ENCODE peak calls at places on chromosomes 3 and 15, in four cellular contexts. One of them, this sample, is unnamed.
A peak's percentile ranks its signal among the peaks of the same experiment; 100 is the strongest.

GRCh38 chr3:157176108-157176507 is 16.2 kb upstream of the CCNL1 start:
- DNase-seq in A549: no peak
- DNase-seq in K562: no peak
- DNase-seq in H1: no peak
- DNase-seq in this sample: no peak

GRCh38 chr3:31170932-31171670 is 276.6 kb upstream of the GADL1 start:
- DNase-seq in A549: no peak
- DNase-seq in K562: no peak
- DNase-seq in H1: no peak
- DNase-seq in this sample: no peak

GRCh38 chr3:24365168-24365567 is 129.5 kb downstream of the THRB start:
- DNase-seq in A549: peak; percentile 29
- DNase-seq in K562: no peak
- DNase-seq in H1: no peak
- DNase-seq in this sample: peak; percentile 90

GRCh38 chr3:138114988-138115971 is at the start of gene DZIP1L:
- DNase-seq in A549: peak; percentile 41
- DNase-seq in K562: peak; percentile 57
- DNase-seq in H1: no peak
- DNase-seq in this sample: peak; percentile 23

GRCh38 chr3:87101873-87102272 is 110.9 kb upstream of the VGLL3 start:
- DNase-seq in A549: no peak
- DNase-seq in K562: no peak
- DNase-seq in H1: no peak
- DNase-seq in this sample: no peak

GRCh38 chr3:178439504-178439903 is 96.7 kb upstream of the KCNMB2 start:
- DNase-seq in A549: peak; percentile 11
- DNase-seq in K562: peak; percentile 20
- DNase-seq in H1: no peak
- DNase-seq in this sample: no peak

GRCh38 chr3:87855626-87856025 is 203.2 kb downstream of the CGGBP1 start:
- DNase-seq in A549: peak; percentile 25
- DNase-seq in K562: peak; percentile 12
- DNase-seq in H1: no peak
- DNase-seq in this sample: no peak

GRCh38 chr3:122679085-122679466 is 1.6 kb upstream of the PARP14 start:
- DNase-seq in A549: peak; percentile 69
- DNase-seq in K562: peak; percentile 85
- DNase-seq in H1: peak; percentile 25
- DNase-seq in this sample: peak; percentile 64

GRCh38 chr15:99998661-99999101 is 265.4 kb upstream of the LYSMD4 start:
- DNase-seq in A549: no peak
- DNase-seq in K562: no peak
- DNase-seq in H1: no peak
- DNase-seq in this sample: no peak

GRCh38 chr15:87702270-87702669 is 554.3 kb downstream of the NTRK3 start:
- DNase-seq in A549: no peak
- DNase-seq in K562: no peak
- DNase-seq in H1: no peak
- DNase-seq in this sample: no peak

GRCh38 chr3:15300318-15301078 is 31.9 kb downstream of the SH3BP5 start:
- DNase-seq in A549: peak; percentile 67
- DNase-seq in K562: no peak
- DNase-seq in H1: no peak
- DNase-seq in this sample: no peak

GRCh38 chr3:184255291-184256039 is 5.9 kb downstream of the CAMK2N2 start:
- DNase-seq in A549: no peak
- DNase-seq in K562: no peak
- DNase-seq in H1: no peak
- DNase-seq in this sample: no peak

GRCh38 chr3:175255698-175256097 is 396.6 kb downstream of the NAALADL2 start:
- DNase-seq in A549: no peak
- DNase-seq in K562: no peak
- DNase-seq in H1: no peak
- DNase-seq in this sample: no peak

GRCh38 chr15:23467110-23467600 is 20.1 kb upstream of the GOLGA6L2 start:
- DNase-seq in A549: peak; percentile 44
- DNase-seq in K562: peak; percentile 29
- DNase-seq in H1: no peak
- DNase-seq in this sample: peak; percentile 23

GRCh38 chr3:195269375-195270078 is 1.4 kb downstream of the XXYLT1 start:
- DNase-seq in A549: no peak
- DNase-seq in K562: peak; percentile 73
- DNase-seq in H1: no peak
- DNase-seq in this sample: no peak

GRCh38 chr3:16478516-16478915 is 35.0 kb downstream of the RFTN1 start:
- DNase-seq in A549: no peak
- DNase-seq in K562: no peak
- DNase-seq in H1: no peak
- DNase-seq in this sample: no peak

GRCh38 chr3:31634485-31634884 is 101.8 kb downstream of the STT3B start:
- DNase-seq in A549: no peak
- DNase-seq in K562: no peak
- DNase-seq in H1: no peak
- DNase-seq in this sample: no peak

GRCh38 chr3:196499807-196500524 is 3.6 kb downstream of the RNF168 start:
- DNase-seq in A549: no peak
- DNase-seq in K562: peak; percentile 47
- DNase-seq in H1: no peak
- DNase-seq in this sample: no peak

GRCh38 chr3:41681479-41681878 is 280.4 kb downstream of the ULK4 start:
- DNase-seq in A549: no peak
- DNase-seq in K562: no peak
- DNase-seq in H1: no peak
- DNase-seq in this sample: peak; percentile 79

GRCh38 chr3:27080126-27080525 is 289.1 kb downstream of the NEK10 start:
- DNase-seq in A549: no peak
- DNase-seq in K562: no peak
- DNase-seq in H1: no peak
- DNase-seq in this sample: no peak

GRCh38 chr3:27078246-27078913 is 290.8 kb downstream of the NEK10 start:
- DNase-seq in A549: no peak
- DNase-seq in K562: no peak
- DNase-seq in H1: no peak
- DNase-seq in this sample: no peak

GRCh38 chr3:27076815-27077630 is 292.2 kb downstream of the NEK10 start:
- DNase-seq in A549: no peak
- DNase-seq in K562: no peak
- DNase-seq in H1: no peak
- DNase-seq in this sample: no peak

GRCh38 chr3:27081566-27081965 is 287.6 kb downstream of the NEK10 start:
- DNase-seq in A549: no peak
- DNase-seq in K562: no peak
- DNase-seq in H1: no peak
- DNase-seq in this sample: no peak

GRCh38 chr3:27079427-27080105 is 289.6 kb downstream of the NEK10 start:
- DNase-seq in A549: no peak
- DNase-seq in K562: no peak
- DNase-seq in H1: no peak
- DNase-seq in this sample: no peak
- TF ChIP-seq PHF8 in A549: no peak
- TF ChIP-seq PHF8 in K562: no peak
- TF ChIP-seq PHF8 in H1: no peak
- TF ChIP-seq PHF8 in this sample: no peak

GRCh38 chr3:128493221-128494151 is 485 bp upstream of the GATA2 start:
- DNase-seq in A549: no peak
- DNase-seq in K562: peak; percentile 32
- DNase-seq in H1: no peak
- DNase-seq in this sample: no peak
- TF ChIP-seq PHF8 in A549: no peak
- TF ChIP-seq PHF8 in K562: no peak
- TF ChIP-seq PHF8 in H1: no peak
- TF ChIP-seq PHF8 in this sample: no peak

DNA sequence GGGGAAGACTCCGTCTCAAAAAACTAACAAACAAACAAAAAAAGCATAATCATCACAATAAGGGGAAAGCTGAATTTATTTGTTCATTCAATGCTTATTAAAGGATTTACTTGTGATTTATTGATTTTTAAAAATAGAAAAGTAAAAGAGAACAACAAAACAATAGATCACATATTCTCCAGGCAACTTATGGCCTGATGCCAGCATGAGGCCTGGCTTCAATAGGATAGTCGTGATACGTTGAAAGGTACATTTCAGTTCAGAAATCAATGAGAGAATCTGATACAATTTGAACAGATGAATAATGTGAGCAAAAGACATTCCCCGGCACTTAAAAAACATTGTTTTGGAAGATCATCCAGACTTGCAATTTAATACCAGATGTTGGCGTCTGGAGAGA is 230.4 kb upstream of the HES1 start:
- DNase-seq in A549: no peak
- DNase-seq in K562: no peak
- DNase-seq in H1: no peak
- DNase-seq in this sample: no peak
- TF ChIP-seq PHF8 in A549: no peak
- TF ChIP-seq PHF8 in K562: no peak
- TF ChIP-seq PHF8 in H1: no peak
- TF ChIP-seq PHF8 in this sample: no peak

GRCh38 chr3:177284383-177284881 is 87.2 kb upstream of the TBL1XR1 start:
- DNase-seq in A549: peak; percentile 19
- DNase-seq in K562: peak; percentile 91
- DNase-seq in H1: peak; percentile 75
- DNase-seq in this sample: peak; percentile 35
- TF ChIP-seq PHF8 in A549: no peak
- TF ChIP-seq PHF8 in K562: no peak
- TF ChIP-seq PHF8 in H1: no peak
- TF ChIP-seq PHF8 in this sample: no peak

DNA sequence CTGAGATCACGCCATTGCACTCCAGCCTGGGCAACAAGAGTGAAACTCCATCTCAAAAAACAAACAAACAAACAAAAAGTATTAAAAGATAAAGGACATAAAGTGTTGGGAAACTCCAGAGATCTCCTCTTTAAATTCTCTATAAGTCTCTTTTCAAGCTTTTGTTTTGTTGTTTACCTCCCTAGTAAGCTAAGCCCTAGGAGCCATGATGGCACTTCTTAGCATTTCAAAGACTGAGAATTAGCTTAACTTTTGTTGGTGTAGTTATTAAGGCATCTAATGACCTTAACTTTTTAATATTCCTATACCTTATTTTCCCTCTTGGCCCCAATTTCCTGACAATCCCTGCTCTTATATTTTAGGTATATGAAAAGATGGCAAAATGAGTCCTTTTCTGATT is 157.3 kb downstream of the ZNF609 start:
- DNase-seq in A549: no peak
- DNase-seq in K562: no peak
- DNase-seq in H1: no peak
- DNase-seq in this sample: no peak
- TF ChIP-seq PHF8 in A549: no peak
- TF ChIP-seq PHF8 in K562: no peak
- TF ChIP-seq PHF8 in H1: no peak
- TF ChIP-seq PHF8 in this sample: no peak